ENCODE peak calls at places on chromosomes 13 and 19, in seven cellular contexts. M, I, S, Y, K, V and Z are unnamed samples.

GRCh38 chr19:30161770-30162169 is 210.4 kb upstream of the ZNF536 start:
- DNase-seq in M (peak; percentile 16), I (no peak), S (no peak), Y (no peak), K (no peak), V (no peak), Z (no peak)

GRCh38 chr19:39390460-39390758 is 497 bp downstream of the PAF1 start:
- DNase-seq in M (no peak), I (peak; percentile 96), S (peak; percentile 84), Y (no peak), K (no peak), V (no peak), Z (no peak)

GRCh38 chr19:32872391-32872790 is 2.8 kb upstream of the SLC7A9 start:
- DNase-seq in M (peak; percentile 1), I (no peak), S (no peak), Y (no peak), K (no peak), V (no peak), Z (no peak)

GRCh38 chr13:26541678-26542553 is 15.6 kb upstream of the WASF3 start:
- DNase-seq in M (no peak), I (no peak), S (no peak), Y (no peak), K (no peak), V (no peak), Z (no peak)

GRCh38 chr13:107099661-107100060 is 531.7 kb upstream of the ARGLU1 start:
- DNase-seq in M (no peak), I (no peak), S (no peak), Y (no peak), K (no peak), V (no peak), Z (peak; percentile 93)

GRCh38 chr13:32585625-32586021 is 629 bp upstream of the PDS5B start:
- DNase-seq in M (no peak), I (no peak), S (no peak), Y (no peak), K (no peak), V (no peak), Z (no peak)

GRCh38 chr13:33927315-33927714 is 109.4 kb downstream of the RFC3 start:
- DNase-seq in M (no peak), I (no peak), S (no peak), Y (no peak), K (no peak), V (no peak), Z (peak; percentile 64)

GRCh38 chr19:40512473-40513344 is 45.9 kb downstream of the SPTBN4 start:
- DNase-seq in M (peak; percentile 77), I (no peak), S (no peak), Y (no peak), K (no peak), V (no peak), Z (peak; percentile 11)

GRCh38 chr13:111595276-111595675 is 274.8 kb downstream of the TEX29 start:
- DNase-seq in M (no peak), I (no peak), S (no peak), Y (no peak), K (no peak), V (no peak), Z (no peak)

GRCh38 chr13:39455534-39456175 is 147.3 kb downstream of the LHFPL6 start:
- DNase-seq in M (no peak), I (no peak), S (no peak), Y (no peak), K (no peak), V (no peak), Z (peak; percentile 21)

DNA sequence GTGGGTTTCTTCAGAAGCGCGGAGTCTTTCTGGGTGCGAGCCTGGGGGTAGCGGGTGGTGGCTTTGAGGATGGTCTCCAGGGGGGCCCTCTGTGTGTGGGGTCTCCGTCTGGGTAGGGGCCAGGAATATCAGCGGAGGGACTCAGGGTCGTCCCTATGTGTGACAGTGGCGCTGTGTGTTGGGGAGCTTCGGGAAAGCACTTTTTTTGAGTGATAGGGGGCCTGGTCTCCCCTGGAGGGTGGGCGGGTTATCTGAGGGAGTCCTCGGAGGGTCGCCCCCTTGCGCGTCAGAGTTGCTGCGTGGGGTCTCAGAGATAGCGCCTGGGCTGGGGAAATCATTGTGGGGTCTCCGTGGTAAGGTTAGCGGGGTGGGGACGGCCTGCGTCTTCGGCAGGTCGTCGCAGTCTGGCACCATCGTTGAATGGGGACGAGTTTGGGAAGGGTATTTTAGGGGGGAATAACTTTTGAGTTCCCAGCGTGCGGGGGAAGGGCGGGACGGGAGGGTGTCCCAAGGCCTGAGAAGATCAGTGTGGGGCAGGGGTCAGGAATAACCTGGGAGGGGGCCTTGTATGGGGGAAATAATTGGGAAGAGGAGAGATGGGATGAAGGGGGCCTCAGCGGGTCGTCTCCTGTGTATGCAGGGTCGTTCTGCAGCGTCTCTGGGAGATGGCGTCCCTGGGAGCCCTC is 851 bp downstream of the IER2 start:
- DNase-seq in M (peak; percentile 58), I (no peak), S (no peak), Y (peak; percentile 42), K (no peak), V (no peak), Z (no peak)
- TF ChIP-seq RAD21 in M (no peak), I (no peak), S (no peak), Y (no peak), K (no peak), V (no peak), Z (no peak)

DNA sequence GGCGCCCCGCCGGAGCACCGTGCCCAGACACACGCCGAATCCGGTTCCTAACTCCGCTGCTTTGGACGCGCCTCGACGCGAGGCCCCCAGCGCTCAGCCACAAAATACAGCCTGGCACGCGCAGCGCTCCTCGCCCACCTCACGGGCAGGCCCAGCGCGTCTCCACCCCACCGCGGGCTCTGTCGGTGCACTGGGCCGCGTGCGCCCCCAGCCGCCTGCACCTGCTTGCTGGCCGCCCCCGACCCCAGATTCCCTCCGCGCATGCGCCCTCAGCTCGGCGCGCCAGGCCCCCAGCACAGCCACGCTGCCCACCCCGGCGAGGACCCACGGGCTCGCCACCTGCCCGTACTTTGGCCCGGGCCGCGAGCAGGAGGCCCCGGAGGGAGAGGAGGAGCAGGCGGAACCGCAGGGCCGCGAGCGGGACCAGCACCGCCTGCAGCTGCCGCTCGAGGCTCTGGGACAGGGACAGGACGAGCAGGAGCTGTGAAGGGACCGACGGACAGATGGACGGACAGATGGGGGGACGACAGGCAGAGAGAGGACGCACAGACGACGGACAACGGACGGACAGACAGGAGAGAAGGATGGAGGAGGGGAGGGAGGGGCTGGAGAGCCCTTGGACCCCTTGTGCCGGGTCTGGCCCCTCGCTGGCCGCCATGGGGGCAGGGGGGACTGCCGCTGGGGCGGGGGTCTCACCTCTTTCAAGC is 5.4 kb downstream of the ANO8 start:
- DNase-seq in M (peak; percentile 77), I (no peak), S (no peak), Y (no peak), K (no peak), V (no peak), Z (no peak)
- TF ChIP-seq CEBPB in M (no peak), I (no peak), S (no peak), Y (no peak), K (no peak), V (no peak), Z (no peak)

DNA sequence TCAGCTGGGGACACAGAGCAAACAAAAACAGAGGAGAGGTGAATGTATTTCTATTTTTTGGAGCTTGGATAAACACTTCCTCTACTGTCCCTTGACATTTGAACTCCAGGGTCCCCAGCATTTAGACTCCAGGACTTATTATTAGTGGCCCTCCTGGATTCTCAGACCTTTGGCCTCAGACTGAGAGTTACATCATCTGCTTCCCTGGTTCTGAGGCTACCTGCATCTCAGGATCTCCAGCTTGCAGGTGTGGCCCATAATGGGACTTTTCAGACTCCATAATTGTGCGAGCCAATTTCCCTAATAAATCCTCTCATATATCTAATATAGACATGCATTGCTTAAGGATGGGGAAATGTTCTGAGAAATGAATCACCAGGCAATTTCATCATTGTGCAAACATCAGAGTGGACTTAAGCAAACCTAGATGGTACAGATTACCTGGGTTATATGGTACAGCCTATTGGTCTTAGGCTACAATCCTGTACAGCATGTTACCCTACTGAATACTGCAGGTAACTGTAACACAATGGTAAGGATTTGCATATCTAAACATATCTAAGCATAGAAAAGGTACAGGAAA is 116.5 kb upstream of the FBXL3 start:
- DNase-seq in M (no peak), I (no peak), S (no peak), Y (no peak), K (no peak), V (peak; percentile 58), Z (peak; percentile 52)
- TF ChIP-seq RAD21 in M (no peak), I (no peak), S (no peak), Y (no peak), K (no peak), V (no peak), Z (no peak)

GRCh38 chr19:28940751-28941500 is 272.0 kb downstream of the UQCRFS1 start:
- DNase-seq in M (no peak), I (no peak), S (no peak), Y (no peak), K (no peak), V (no peak), Z (peak; percentile 92)
- TF ChIP-seq CEBPB in M (no peak), I (no peak), S (no peak), Y (no peak), K (no peak), V (no peak), Z (no peak)

DNA sequence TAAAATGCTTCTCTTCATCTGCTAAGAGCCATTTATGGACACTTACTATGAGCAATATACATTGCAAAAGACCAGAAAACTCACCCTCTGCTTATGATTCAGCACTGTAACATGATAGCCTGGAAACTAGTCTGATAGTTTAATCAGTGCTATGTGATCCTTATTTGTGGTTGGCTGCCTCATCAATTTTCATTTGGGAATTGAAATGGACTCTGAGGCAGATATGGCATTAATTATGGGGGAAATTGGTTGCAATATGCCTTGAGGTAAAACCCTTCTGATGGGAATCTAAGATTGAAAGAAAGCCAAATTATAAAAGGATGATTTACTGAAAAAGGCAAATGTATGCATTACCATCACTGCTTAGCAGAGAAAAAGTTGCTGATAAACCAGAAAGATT is 33.5 kb downstream of the FAM216B start:
- DNase-seq in M (no peak), I (peak; percentile 3), S (no peak), Y (no peak), K (no peak), V (no peak), Z (peak; percentile 94)
- TF ChIP-seq RAD21 in M (no peak), I (no peak), S (no peak), Y (no peak), K (no peak), V (no peak), Z (no peak)

GRCh38 chr13:42577538-42577937 is 3.6 kb downstream of the TNFSF11 start:
- DNase-seq in M (no peak), I (no peak), S (no peak), Y (no peak), K (no peak), V (no peak), Z (no peak)

GRCh38 chr13:42575938-42576337 is 2.0 kb downstream of the TNFSF11 start:
- DNase-seq in M (no peak), I (no peak), S (no peak), Y (no peak), K (no peak), V (no peak), Z (no peak)

GRCh38 chr13:42580644-42581043 is 6.7 kb downstream of the TNFSF11 start:
- DNase-seq in M (no peak), I (no peak), S (no peak), Y (no peak), K (no peak), V (no peak), Z (no peak)

DNA sequence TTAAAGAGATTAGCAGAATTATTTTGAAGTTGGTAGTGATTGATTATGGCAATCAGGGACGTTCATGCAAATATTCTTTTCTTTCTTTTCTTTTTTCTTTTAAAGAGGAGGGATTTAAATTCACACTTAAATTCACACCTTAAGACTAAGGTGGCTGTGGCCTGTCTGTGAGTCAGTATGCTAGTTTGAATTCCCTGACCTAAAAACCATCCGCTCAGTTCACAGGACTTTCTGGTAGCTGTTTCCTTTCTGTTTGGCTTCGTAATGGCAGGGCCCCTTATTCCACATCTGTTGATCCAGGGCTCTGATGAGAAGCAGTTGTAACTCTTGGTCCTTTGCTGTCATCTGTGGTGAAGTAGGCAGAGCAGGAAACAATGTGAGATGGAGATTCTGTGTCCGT is 7.5 kb downstream of the TNFSF11 start:
- DNase-seq in M (no peak), I (no peak), S (no peak), Y (no peak), K (no peak), V (no peak), Z (no peak)
- TF ChIP-seq CEBPB in M (no peak), I (no peak), S (no peak), Y (no peak), K (no peak), V (no peak), Z (no peak)